ENCODE peak calls at places on chromosome 4, in four cellular contexts. One of them, this sample, is unnamed.

GRCh38 chr4:92359481-92359880 is 55.7 kb downstream of the GRID2 start:
- DNase-seq in fibroblast of mammary gland: no peak
- DNase-seq in RWPE2: no peak
- DNase-seq in fibroblast of lung: no peak
- DNase-seq in this sample: no peak

GRCh38 chr4:123488916-123489315 is 92.3 kb downstream of the SPRY1 start:
- DNase-seq in fibroblast of mammary gland: peak
- DNase-seq in RWPE2: no peak
- DNase-seq in fibroblast of lung: peak
- DNase-seq in this sample: peak

GRCh38 chr4:36921474-36922220 is 322.9 kb upstream of the NWD2 start:
- DNase-seq in fibroblast of mammary gland: peak
- DNase-seq in RWPE2: no peak
- DNase-seq in fibroblast of lung: no peak
- DNase-seq in this sample: no peak

GRCh38 chr4:6592804-6593563 is 18.0 kb downstream of the MAN2B2 start:
- DNase-seq in fibroblast of mammary gland: no peak
- DNase-seq in RWPE2: no peak
- DNase-seq in fibroblast of lung: no peak
- DNase-seq in this sample: no peak

GRCh38 chr4:2811830-2812599 is 19.1 kb downstream of the SH3BP2 start:
- DNase-seq in fibroblast of mammary gland: peak
- DNase-seq in RWPE2: no peak
- DNase-seq in fibroblast of lung: peak
- DNase-seq in this sample: peak

GRCh38 chr4:7239844-7240243 is 47.5 kb downstream of the SORCS2 start:
- DNase-seq in fibroblast of mammary gland: no peak
- DNase-seq in RWPE2: no peak
- DNase-seq in fibroblast of lung: no peak
- DNase-seq in this sample: no peak

GRCh38 chr4:156329779-156330178 is 376.1 kb upstream of the CTSO start:
- DNase-seq in fibroblast of mammary gland: peak
- DNase-seq in RWPE2: no peak
- DNase-seq in fibroblast of lung: no peak
- DNase-seq in this sample: peak

GRCh38 chr4:76578002-76578560 is 143.1 kb downstream of the SHROOM3 start:
- DNase-seq in fibroblast of mammary gland: no peak
- DNase-seq in RWPE2: no peak
- DNase-seq in fibroblast of lung: no peak
- DNase-seq in this sample: no peak

GRCh38 chr4:79650217-79650616 is 242.2 kb upstream of the GK2 start:
- DNase-seq in fibroblast of mammary gland: no peak
- DNase-seq in RWPE2: no peak
- DNase-seq in fibroblast of lung: peak
- DNase-seq in this sample: no peak

GRCh38 chr4:77917075-77917474 is 54.4 kb downstream of the MRPL1 start:
- DNase-seq in fibroblast of mammary gland: no peak
- DNase-seq in RWPE2: no peak
- DNase-seq in fibroblast of lung: no peak
- DNase-seq in this sample: no peak

GRCh38 chr4:54668031-54668611 is 10.4 kb downstream of the KIT start:
- DNase-seq in fibroblast of mammary gland: no peak
- DNase-seq in RWPE2: no peak
- DNase-seq in fibroblast of lung: no peak
- DNase-seq in this sample: no peak

GRCh38 chr4:87896020-87896621 is 63.4 kb downstream of the MEPE start:
- DNase-seq in fibroblast of mammary gland: peak
- DNase-seq in RWPE2: peak
- DNase-seq in fibroblast of lung: peak
- DNase-seq in this sample: peak

GRCh38 chr4:138348055-138348454 is 105.9 kb upstream of the SLC7A11 start:
- DNase-seq in fibroblast of mammary gland: peak
- DNase-seq in RWPE2: no peak
- DNase-seq in fibroblast of lung: peak
- DNase-seq in this sample: no peak

GRCh38 chr4:114654607-114655006 is 56.0 kb downstream of the UGT8 start:
- DNase-seq in fibroblast of mammary gland: no peak
- DNase-seq in RWPE2: no peak
- DNase-seq in fibroblast of lung: no peak
- DNase-seq in this sample: no peak

GRCh38 chr4:102815981-102816380 is 11.4 kb downstream of the UBE2D3 start:
- DNase-seq in fibroblast of mammary gland: peak
- DNase-seq in RWPE2: no peak
- DNase-seq in fibroblast of lung: peak
- DNase-seq in this sample: peak

GRCh38 chr4:100679926-100680325 is 162.1 kb upstream of the EMCN start:
- DNase-seq in fibroblast of mammary gland: no peak
- DNase-seq in RWPE2: no peak
- DNase-seq in fibroblast of lung: no peak
- DNase-seq in this sample: no peak

GRCh38 chr4:99790796-99791617 is 25.6 kb upstream of the DAPP1 start:
- DNase-seq in fibroblast of mammary gland: peak
- DNase-seq in RWPE2: no peak
- DNase-seq in fibroblast of lung: peak
- DNase-seq in this sample: peak

GRCh38 chr4:102869569-102870227 is 906 bp downstream of the CISD2 start:
- DNase-seq in fibroblast of mammary gland: no peak
- DNase-seq in RWPE2: no peak
- DNase-seq in fibroblast of lung: no peak
- DNase-seq in this sample: no peak

GRCh38 chr4:159606835-159607234 is 504.0 kb downstream of the RAPGEF2 start:
- DNase-seq in fibroblast of mammary gland: no peak
- DNase-seq in RWPE2: no peak
- DNase-seq in fibroblast of lung: peak
- DNase-seq in this sample: no peak

GRCh38 chr4:159607824-159608223 is 504.9 kb downstream of the RAPGEF2 start:
- DNase-seq in fibroblast of mammary gland: no peak
- DNase-seq in RWPE2: no peak
- DNase-seq in fibroblast of lung: peak
- DNase-seq in this sample: no peak

GRCh38 chr4:159608434-159608833 is 505.6 kb downstream of the RAPGEF2 start:
- DNase-seq in fibroblast of mammary gland: no peak
- DNase-seq in RWPE2: no peak
- DNase-seq in fibroblast of lung: peak
- DNase-seq in this sample: no peak
- TF ChIP-seq CTCF in fibroblast of mammary gland: no peak
- TF ChIP-seq CTCF in RWPE2: peak
- TF ChIP-seq CTCF in fibroblast of lung: no peak
- TF ChIP-seq CTCF in this sample: no peak

DNA sequence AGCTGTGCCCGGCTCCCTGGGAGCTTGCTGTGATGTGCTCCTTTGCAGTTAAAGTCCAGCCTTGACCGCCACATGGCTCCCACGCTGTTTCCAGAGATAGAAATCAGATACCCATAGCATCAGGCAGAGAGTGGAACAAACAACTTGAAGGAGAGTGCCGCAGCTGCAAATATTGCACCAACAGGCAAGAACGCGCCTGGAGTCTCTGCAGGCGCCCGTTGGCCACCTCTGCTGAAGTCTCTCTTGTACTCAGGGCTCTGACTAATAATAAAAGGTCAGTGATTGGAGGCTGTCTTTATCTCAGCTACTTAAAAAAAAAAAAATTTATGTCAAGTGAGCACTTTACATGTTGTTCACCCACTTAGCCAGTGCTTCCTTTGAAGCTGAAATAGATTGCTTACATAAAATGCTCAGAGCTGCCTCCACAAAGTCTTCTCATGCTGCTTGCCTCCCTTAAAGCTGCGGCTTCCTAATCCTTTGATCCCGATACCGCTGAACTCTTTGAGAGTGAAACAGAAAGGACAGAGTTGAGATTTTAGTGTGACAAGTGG is 30.9 kb upstream of the TENM3 start:
- DNase-seq in fibroblast of mammary gland: peak
- DNase-seq in RWPE2: no peak
- DNase-seq in fibroblast of lung: peak
- DNase-seq in this sample: no peak
- H3K4me3 ChIP-seq in fibroblast of mammary gland: no peak
- H3K4me3 ChIP-seq in RWPE2: no peak
- H3K4me3 ChIP-seq in fibroblast of lung: no peak
- H3K4me3 ChIP-seq in this sample: no peak

GRCh38 chr4:108173599-108174057 is 4.9 kb upstream of the LEF1 start:
- DNase-seq in fibroblast of mammary gland: no peak
- DNase-seq in RWPE2: no peak
- DNase-seq in fibroblast of lung: no peak
- DNase-seq in this sample: no peak

GRCh38 chr4:108172231-108172779 is 3.6 kb upstream of the LEF1 start:
- DNase-seq in fibroblast of mammary gland: no peak
- DNase-seq in RWPE2: no peak
- DNase-seq in fibroblast of lung: peak
- DNase-seq in this sample: no peak

GRCh38 chr4:108170729-108171540 is 2.2 kb upstream of the LEF1 start:
- DNase-seq in fibroblast of mammary gland: no peak
- DNase-seq in RWPE2: no peak
- DNase-seq in fibroblast of lung: no peak
- DNase-seq in this sample: no peak

GRCh38 chr4:108171541-108172230 is 3.0 kb upstream of the LEF1 start:
- DNase-seq in fibroblast of mammary gland: no peak
- DNase-seq in RWPE2: no peak
- DNase-seq in fibroblast of lung: peak
- DNase-seq in this sample: no peak

DNA sequence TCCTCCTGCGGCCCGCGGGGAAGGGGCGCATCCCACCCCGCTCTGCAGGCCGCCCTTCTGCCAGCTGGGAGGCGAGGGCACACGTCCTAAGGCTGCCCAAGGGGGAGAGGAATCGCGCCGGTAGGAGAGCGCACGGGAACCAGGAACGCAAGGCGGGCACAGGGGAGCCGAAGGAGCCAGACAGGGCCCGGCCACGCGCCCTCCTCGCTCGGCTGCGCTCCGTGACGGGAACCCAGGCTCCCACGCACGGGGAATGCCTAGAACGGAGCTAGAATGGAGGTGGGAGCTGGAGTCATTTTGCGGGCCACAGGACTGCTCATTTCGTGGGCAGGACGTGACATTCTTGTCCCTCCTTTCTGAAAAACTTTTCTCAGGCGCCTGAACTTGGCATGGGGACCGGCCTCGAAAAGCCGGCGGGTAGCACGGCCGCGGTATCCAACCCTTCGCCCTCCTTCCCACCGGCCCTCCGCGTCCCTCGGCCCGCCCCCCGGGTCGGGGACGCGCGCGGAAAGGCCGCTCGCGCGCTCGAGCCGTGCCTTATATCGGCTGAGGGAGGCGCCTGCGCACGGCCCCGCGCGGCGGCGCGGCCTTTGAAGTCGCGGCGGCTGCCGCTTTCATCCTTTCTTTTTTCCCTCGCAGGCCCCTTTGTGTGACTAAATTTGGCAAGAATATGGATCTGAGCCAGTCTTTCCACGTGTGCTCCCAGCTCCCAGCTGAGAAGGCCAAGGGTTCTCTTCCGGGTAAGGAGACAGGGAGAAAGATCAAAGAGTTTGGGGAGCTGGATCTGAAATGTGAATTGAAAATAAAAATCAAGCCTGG is 4.3 kb upstream of the LEF1 start:
- DNase-seq in fibroblast of mammary gland: peak
- DNase-seq in RWPE2: no peak
- DNase-seq in fibroblast of lung: peak
- DNase-seq in this sample: peak
- TF ChIP-seq CTCF in fibroblast of mammary gland: no peak
- TF ChIP-seq CTCF in RWPE2: no peak
- TF ChIP-seq CTCF in fibroblast of lung: no peak
- TF ChIP-seq CTCF in this sample: no peak

DNA sequence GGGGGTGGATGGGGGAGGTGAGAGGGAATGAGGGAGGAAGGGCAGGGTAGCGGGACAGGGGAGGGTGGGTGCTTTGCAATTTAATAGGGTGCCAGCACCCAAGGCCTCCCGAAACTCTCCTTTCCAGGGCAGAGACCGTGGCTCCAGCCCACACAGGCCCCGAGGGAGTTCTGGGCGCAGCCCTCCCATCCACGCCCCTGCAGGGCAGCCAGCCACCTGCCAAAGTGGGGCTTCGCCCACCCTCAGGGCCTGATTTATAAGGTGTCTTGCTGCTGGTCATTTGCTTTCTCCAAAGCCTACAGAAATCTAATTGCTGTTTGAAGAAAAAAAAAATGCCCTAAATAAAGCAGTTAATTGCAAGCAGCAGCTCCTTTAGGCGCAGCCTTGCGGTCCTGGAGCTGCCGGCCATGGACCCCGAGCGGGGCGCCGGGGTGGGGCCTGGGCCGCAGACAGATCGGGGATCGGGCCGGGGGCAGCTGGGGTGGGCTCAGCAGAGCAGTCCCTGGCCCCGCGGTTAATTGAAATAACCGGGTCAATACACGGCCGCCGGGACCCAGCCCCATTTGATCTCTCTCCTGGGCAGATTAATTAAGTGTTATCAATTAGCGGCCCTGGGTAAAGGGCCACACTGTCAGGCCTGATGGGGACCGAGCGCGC is 106.0 kb upstream of the NKX1-1 start:
- DNase-seq in fibroblast of mammary gland: no peak
- DNase-seq in RWPE2: no peak
- DNase-seq in fibroblast of lung: no peak
- DNase-seq in this sample: no peak
- H3K4me3 ChIP-seq in fibroblast of mammary gland: no peak
- H3K4me3 ChIP-seq in RWPE2: no peak
- H3K4me3 ChIP-seq in fibroblast of lung: no peak
- H3K4me3 ChIP-seq in this sample: no peak

DNA sequence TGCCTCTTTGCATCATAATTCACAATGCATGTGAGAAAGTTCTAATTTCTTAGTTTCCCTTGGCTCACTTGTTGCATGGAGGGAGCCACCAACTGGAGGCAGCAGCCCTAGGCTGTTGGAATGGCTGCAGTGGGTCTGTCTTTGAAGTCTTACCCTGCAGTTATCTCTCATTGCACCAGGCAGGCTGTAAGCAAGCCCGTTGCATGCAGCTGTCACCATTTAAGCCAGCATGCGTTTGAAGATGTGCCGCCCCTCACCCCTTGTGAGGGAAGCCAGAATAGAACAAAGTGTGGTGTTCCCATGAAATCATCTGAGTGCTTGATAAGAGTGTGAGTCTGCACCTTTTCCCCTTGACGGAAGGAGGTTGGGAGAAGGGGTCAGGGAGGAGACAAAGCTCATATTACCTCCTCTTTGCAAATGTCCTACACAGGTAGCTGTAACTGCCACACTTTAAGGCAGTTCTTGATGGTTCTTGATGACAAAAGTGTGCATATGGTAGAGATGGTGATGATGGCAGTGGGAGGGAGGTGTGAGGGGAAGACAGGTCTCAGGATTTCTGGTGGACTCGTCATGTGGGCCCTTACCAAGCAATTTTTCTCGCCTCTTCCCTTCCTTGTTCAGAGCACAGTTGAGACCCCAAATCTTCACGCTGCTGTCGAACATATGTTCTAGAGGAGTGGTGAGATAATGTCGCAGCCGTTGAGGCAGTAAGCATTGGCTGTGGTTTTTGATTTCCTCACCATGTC is 191.4 kb upstream of the LEF1 start:
- DNase-seq in fibroblast of mammary gland: no peak
- DNase-seq in RWPE2: no peak
- DNase-seq in fibroblast of lung: no peak
- DNase-seq in this sample: no peak
- TF ChIP-seq CTCF in fibroblast of mammary gland: no peak
- TF ChIP-seq CTCF in RWPE2: no peak
- TF ChIP-seq CTCF in fibroblast of lung: no peak
- TF ChIP-seq CTCF in this sample: no peak

DNA sequence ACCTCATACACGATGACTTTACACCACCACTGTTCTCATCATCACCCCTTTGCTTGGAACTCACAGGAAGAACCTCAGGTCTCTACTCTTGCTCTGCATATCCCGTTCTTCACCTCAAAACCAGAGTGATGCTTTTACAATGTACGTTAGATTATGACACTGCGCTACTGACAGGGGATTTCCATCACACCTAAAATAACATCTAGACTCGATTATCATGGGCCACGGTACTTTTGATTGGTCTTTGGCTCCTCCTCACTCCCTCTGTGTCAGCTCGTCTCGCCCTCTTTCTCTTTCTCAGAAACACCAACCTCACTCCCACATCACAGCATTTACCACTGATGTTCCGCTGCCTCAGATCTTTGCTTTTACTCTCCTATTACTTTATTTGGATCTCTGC is 172.4 kb downstream of the TLL1 start:
- DNase-seq in fibroblast of mammary gland: no peak
- DNase-seq in RWPE2: no peak
- DNase-seq in fibroblast of lung: no peak
- DNase-seq in this sample: no peak
- H3K4me3 ChIP-seq in fibroblast of mammary gland: no peak
- H3K4me3 ChIP-seq in RWPE2: no peak
- H3K4me3 ChIP-seq in fibroblast of lung: no peak
- H3K4me3 ChIP-seq in this sample: no peak